ENCODE peak calls at places on chromosomes 11 and 22, in nine cellular contexts. B, J, F, M, G, R, O, S and L are unnamed samples.

GRCh38 chr11:92266821-92267220 is 42.2 kb downstream of the FAT3 start:
- DNase-seq in B (no peak), J (no peak), F (no peak), M (no peak), G (no peak), R (no peak), O (no peak), S (no peak), L (no peak)

GRCh38 chr11:12123177-12123576 is 12.8 kb downstream of the MICAL2 start:
- DNase-seq in B (no peak), J (no peak), F (no peak), M (no peak), G (no peak), R (no peak), O (no peak), S (no peak), L (no peak)

GRCh38 chr11:910044-910588 is 494 bp downstream of the CHID1 start:
- DNase-seq in B (no peak), J (no peak), F (no peak), M (no peak), G (no peak), R (no peak), O (no peak), S (no peak), L (no peak)

GRCh38 chr11:1515082-1516060 is 28.8 kb upstream of the MOB2 start:
- DNase-seq in B (peak), J (peak), F (peak), M (peak), G (peak), R (no peak), O (peak), S (no peak), L (peak)

GRCh38 chr11:86143429-86144030 is 74.6 kb upstream of the PICALM start:
- DNase-seq in B (no peak), J (no peak), F (no peak), M (no peak), G (no peak), R (no peak), O (no peak), S (no peak), L (no peak)

GRCh38 chr22:23458663-23459541 is 121.2 kb downstream of the IGLL1 start:
- DNase-seq in B (no peak), J (no peak), F (no peak), M (no peak), G (no peak), R (no peak), O (no peak), S (no peak), L (peak)

GRCh38 chr11:32884770-32885384 is 7.7 kb upstream of the QSER1 start:
- DNase-seq in B (no peak), J (no peak), F (peak), M (no peak), G (no peak), R (no peak), O (peak), S (no peak), L (no peak)

GRCh38 chr22:40478456-40479125 is 108.2 kb downstream of the SGSM3 start:
- DNase-seq in B (no peak), J (no peak), F (no peak), M (no peak), G (no peak), R (no peak), O (no peak), S (no peak), L (no peak)

GRCh38 chr22:31425331-31426050 is 26.1 kb downstream of the DRG1 start:
- DNase-seq in B (no peak), J (no peak), F (no peak), M (no peak), G (no peak), R (no peak), O (no peak), S (no peak), L (no peak)

GRCh38 chr11:3161309-3161708 is 3.8 kb downstream of the OSBPL5 start:
- DNase-seq in B (no peak), J (no peak), F (peak), M (peak), G (peak), R (no peak), O (no peak), S (no peak), L (no peak)

GRCh38 chr11:16418698-16419097 is 62.4 kb upstream of the SOX6 start:
- DNase-seq in B (no peak), J (no peak), F (no peak), M (no peak), G (no peak), R (no peak), O (no peak), S (no peak), L (no peak)

GRCh38 chr22:31227186-31227585 is 15.1 kb downstream of the LIMK2 start:
- DNase-seq in B (no peak), J (no peak), F (peak), M (peak), G (no peak), R (no peak), O (no peak), S (no peak), L (no peak)

GRCh38 chr11:36566407-36567053 is 1.3 kb upstream of the RAG1 start:
- DNase-seq in B (no peak), J (no peak), F (no peak), M (no peak), G (no peak), R (no peak), O (no peak), S (no peak), L (no peak)

GRCh38 chr22:28002863-28003565 is 84.0 kb upstream of the PITPNB start:
- DNase-seq in B (no peak), J (no peak), F (no peak), M (no peak), G (no peak), R (no peak), O (no peak), S (no peak), L (no peak)

GRCh38 chr11:131977231-131977630 is 606.8 kb downstream of the NTM start:
- DNase-seq in B (no peak), J (no peak), F (no peak), M (no peak), G (no peak), R (no peak), O (peak), S (no peak), L (no peak)

GRCh38 chr11:100929377-100929776 is 200.2 kb downstream of the PGR start:
- DNase-seq in B (no peak), J (no peak), F (no peak), M (no peak), G (no peak), R (no peak), O (no peak), S (no peak), L (no peak)

GRCh38 chr11:134915212-134915611 is 503.2 kb upstream of the B3GAT1 start:
- DNase-seq in B (no peak), J (no peak), F (no peak), M (no peak), G (no peak), R (no peak), O (no peak), S (no peak), L (no peak)

GRCh38 chr11:109247071-109247470 is 174.9 kb upstream of the C11orf87 start:
- DNase-seq in B (no peak), J (no peak), F (no peak), M (no peak), G (no peak), R (no peak), O (no peak), S (no peak), L (no peak)

GRCh38 chr11:19604679-19605375 is 107.8 kb upstream of the NAV2 start:
- DNase-seq in B (no peak), J (no peak), F (no peak), M (no peak), G (no peak), R (no peak), O (no peak), S (no peak), L (no peak)

GRCh38 chr11:121645596-121645995 is 192.8 kb upstream of the SORL1-AS1 start:
- DNase-seq in B (no peak), J (no peak), F (no peak), M (no peak), G (no peak), R (no peak), O (no peak), S (no peak), L (no peak)

GRCh38 chr22:39144101-39144815 is 8.2 kb downstream of the CBX7 start:
- DNase-seq in B (no peak), J (peak), F (no peak), M (peak), G (peak), R (no peak), O (peak), S (no peak), L (peak)

GRCh38 chr22:33402325-33402724 is 344.1 kb upstream of the SYN3 start:
- DNase-seq in B (no peak), J (no peak), F (no peak), M (no peak), G (no peak), R (no peak), O (no peak), S (no peak), L (no peak)

GRCh38 chr11:27462543-27462942 is 10.0 kb downstream of the LGR4 start:
- DNase-seq in B (no peak), J (no peak), F (peak), M (no peak), G (no peak), R (no peak), O (no peak), S (no peak), L (no peak)

GRCh38 chr22:39367040-39367439 is 17.2 kb downstream of the SYNGR1 start:
- DNase-seq in B (no peak), J (no peak), F (no peak), M (no peak), G (no peak), R (no peak), O (no peak), S (no peak), L (no peak)

DNA sequence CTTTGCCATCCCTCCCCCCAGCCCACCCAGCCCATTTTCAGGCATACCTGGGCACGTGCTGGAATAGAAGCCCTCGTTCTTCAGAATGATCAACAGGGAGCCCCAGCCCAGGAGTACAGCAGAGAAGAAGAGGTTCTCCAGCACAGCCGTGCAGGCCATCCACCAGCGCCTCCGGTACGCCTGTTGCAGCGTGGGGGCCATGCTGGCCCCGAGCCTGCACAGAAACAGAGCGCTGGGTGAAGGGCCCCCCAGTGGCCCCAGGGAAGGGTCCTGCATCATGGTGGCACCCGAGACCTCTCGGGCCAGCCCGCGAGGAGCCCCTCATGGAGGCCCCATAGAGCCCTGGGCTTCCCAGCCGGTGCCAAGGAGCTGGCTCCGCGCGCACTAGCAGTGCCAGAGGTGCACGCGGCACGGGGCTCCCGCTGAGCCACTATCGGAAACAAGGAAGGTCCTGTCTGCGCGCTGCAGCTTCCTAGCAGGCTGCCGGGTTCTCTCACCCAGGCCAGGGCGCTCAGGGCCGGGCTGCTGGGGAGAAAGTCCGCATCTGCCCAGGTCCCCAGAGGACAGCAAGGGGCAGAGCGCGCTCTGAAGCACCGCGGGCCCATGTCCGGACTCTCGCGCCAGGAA is 1.5 kb downstream of the SLC43A1 start:
- DNase-seq in B (no peak), J (peak), F (no peak), M (peak), G (peak), R (no peak), O (peak), S (no peak), L (no peak)
- TF ChIP-seq POLR2AphosphoS5 in B (no peak), J (no peak), F (no peak), M (no peak), G (no peak), R (no peak), O (no peak), S (no peak), L (no peak)

GRCh38 chr11:124920870-124921609 is 2.0 kb downstream of the HEPN1 start:
- DNase-seq in B (no peak), J (peak), F (peak), M (peak), G (peak), R (no peak), O (peak), S (peak), L (no peak)
- H3K4me3 ChIP-seq in B (no peak), J (peak), F (no peak), M (peak), G (peak), R (no peak), O (peak), S (peak), L (peak)

GRCh38 chr11:34656062-34656720 is 35.3 kb downstream of the EHF start:
- DNase-seq in B (no peak), J (no peak), F (no peak), M (no peak), G (no peak), R (no peak), O (no peak), S (no peak), L (no peak)

GRCh38 chr11:34653031-34653430 is 32.1 kb downstream of the EHF start:
- DNase-seq in B (no peak), J (no peak), F (no peak), M (no peak), G (no peak), R (no peak), O (no peak), S (no peak), L (no peak)

GRCh38 chr11:34655335-34656008 is 34.6 kb downstream of the EHF start:
- DNase-seq in B (no peak), J (no peak), F (no peak), M (no peak), G (no peak), R (no peak), O (no peak), S (no peak), L (no peak)

GRCh38 chr11:34653851-34654490 is 33.1 kb downstream of the EHF start:
- DNase-seq in B (peak), J (peak), F (no peak), M (peak), G (no peak), R (no peak), O (no peak), S (no peak), L (no peak)

GRCh38 chr11:34654491-34655334 is 33.8 kb downstream of the EHF start:
- DNase-seq in B (peak), J (peak), F (no peak), M (no peak), G (no peak), R (no peak), O (peak), S (peak), L (peak)
- TF ChIP-seq POLR2AphosphoS5 in B (peak), J (no peak), F (no peak), M (peak), G (no peak), R (no peak), O (no peak), S (peak), L (peak)

GRCh38 chr11:47377571-47378010 is 756 bp downstream of the SPI1 start:
- DNase-seq in B (no peak), J (no peak), F (no peak), M (no peak), G (peak), R (no peak), O (no peak), S (no peak), L (no peak)

GRCh38 chr11:47378011-47378835 is at the start of gene SPI1:
- DNase-seq in B (no peak), J (peak), F (no peak), M (peak), G (peak), R (no peak), O (peak), S (no peak), L (peak)

GRCh38 chr11:47379317-47379716 is 970 bp upstream of the SPI1 start:
- DNase-seq in B (no peak), J (no peak), F (no peak), M (no peak), G (no peak), R (no peak), O (no peak), S (no peak), L (no peak)

GRCh38 chr11:47380078-47380477 is 1.7 kb upstream of the SPI1 start:
- DNase-seq in B (no peak), J (no peak), F (no peak), M (no peak), G (no peak), R (no peak), O (no peak), S (no peak), L (no peak)

GRCh38 chr11:47378836-47379170 is 456 bp upstream of the SPI1 start:
- DNase-seq in B (no peak), J (no peak), F (no peak), M (no peak), G (peak), R (no peak), O (no peak), S (no peak), L (no peak)
- H3K4me3 ChIP-seq in B (no peak), J (no peak), F (no peak), M (no peak), G (peak), R (no peak), O (no peak), S (no peak), L (no peak)

DNA sequence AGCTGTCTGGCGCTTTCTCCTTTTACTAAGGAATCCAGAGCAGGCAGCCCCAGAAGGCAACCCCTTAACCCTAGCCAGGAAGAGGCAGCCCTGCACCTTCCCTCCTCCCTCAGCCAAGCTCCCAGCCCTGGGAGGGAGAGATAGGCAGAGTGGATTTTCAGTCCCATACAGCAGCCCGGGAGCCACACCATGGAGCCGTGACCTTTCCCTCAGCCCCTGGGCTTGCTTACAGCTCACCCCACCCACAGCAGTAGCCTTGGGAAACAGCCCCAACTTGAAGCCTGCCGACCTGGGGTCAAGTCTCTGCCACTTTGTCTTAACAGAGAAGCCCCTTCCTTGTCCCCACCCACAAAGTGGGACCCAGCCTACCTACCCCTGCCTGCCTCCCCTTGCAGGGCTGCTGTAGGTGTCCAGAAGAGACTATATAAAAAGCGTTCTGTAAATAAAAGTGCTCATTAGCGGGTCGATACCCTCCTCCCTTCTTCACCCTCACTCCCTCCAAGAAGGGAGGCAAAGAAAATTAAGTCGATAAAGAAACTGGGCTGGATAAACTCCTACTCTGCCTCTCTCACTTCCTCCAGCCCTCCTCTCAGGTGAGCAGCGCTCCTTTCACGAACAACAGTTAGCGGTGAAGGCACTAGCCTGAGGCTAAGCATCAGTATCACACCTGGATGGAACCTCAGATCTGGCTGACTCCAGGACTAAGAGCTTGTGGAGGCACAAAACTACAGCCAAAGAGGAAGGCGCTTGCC is 4.2 kb downstream of the TST start:
- DNase-seq in B (no peak), J (peak), F (no peak), M (peak), G (no peak), R (no peak), O (peak), S (no peak), L (no peak)
- TF ChIP-seq POLR2AphosphoS5 in B (no peak), J (no peak), F (no peak), M (no peak), G (no peak), R (no peak), O (no peak), S (no peak), L (no peak)